ENCODE peak calls at places on chromosomes 4 and X, in five cellular contexts. Z is heart right ventricle, O is omental fat pad, T is pulmonary artery endothelial cell, C is endothelial cell of umbilical vein. H is an unnamed sample.

GRCh38 chrX:11351375-11352295 is 58.4 kb downstream of the AMELX start:
- DNase-seq in Z (peak; percentile 33), O (no peak), T (no peak), C (no peak), H (peak; percentile 71)

GRCh38 chr4:74886490-74886889 is 46.4 kb upstream of the PARM1 start:
- DNase-seq in Z (no peak), O (no peak), T (peak; percentile 35), C (peak; percentile 76), H (peak; percentile 84)

GRCh38 chrX:18252644-18253359 is 32.1 kb upstream of the BEND2 start:
- DNase-seq in Z (no peak), O (no peak), T (no peak), C (peak; percentile 15), H (peak; percentile 21)

GRCh38 chr4:129972257-129972656 is 876.3 kb downstream of the C4orf33 start:
- DNase-seq in Z (no peak), O (no peak), T (no peak), C (no peak), H (no peak)

GRCh38 chr4:23877758-23878229 is 12.1 kb downstream of the PPARGC1A start:
- DNase-seq in Z (no peak), O (no peak), T (no peak), C (no peak), H (peak; percentile 29)

GRCh38 chr4:99507762-99508161 is 3.1 kb upstream of the C4orf17 start:
- DNase-seq in Z (no peak), O (no peak), T (no peak), C (no peak), H (no peak)

GRCh38 chrX:38636949-38637819 is 75.8 kb downstream of the TSPAN7 start:
- DNase-seq in Z (no peak), O (no peak), T (peak; percentile 35), C (peak; percentile 80), H (peak; percentile 71)

GRCh38 chrX:19462231-19462630 is 53.1 kb downstream of the MAP3K15 start:
- DNase-seq in Z (no peak), O (no peak), T (no peak), C (no peak), H (no peak)

GRCh38 chr4:30537462-30537861 is 182.7 kb upstream of the PCDH7 start:
- DNase-seq in Z (no peak), O (no peak), T (peak; percentile 72), C (peak; percentile 92), H (peak; percentile 77)

GRCh38 chr4:26081795-26082498 is 167.9 kb downstream of the SMIM20 start:
- DNase-seq in Z (no peak), O (no peak), T (peak; percentile 3), C (peak; percentile 58), H (peak; percentile 55)